ENCODE peak calls at places on chromosomes 5 and 9, in five cellular contexts. S is HCT116, B is right lobe of liver, F is stomach, O is spleen. I is an unnamed sample.

GRCh38 chr5:148998174-148998797 is 64.6 kb downstream of the SH3TC2 start:
- DNase-seq in B (no peak), F (no peak), O (no peak), S (peak; percentile 63), I (peak; percentile 68)

GRCh38 chr5:146340260-146341081 is 1.8 kb downstream of the POU4F3 start:
- DNase-seq in S (no peak), O (no peak), B (peak; percentile 36), F (peak; percentile 52), I (peak; percentile 63)

GRCh38 chr9:116661037-116661954 is 25.8 kb upstream of the TRIM32 start:
- DNase-seq in O (no peak), B (no peak), S (peak; percentile 59), F (peak; percentile 31), I (peak; percentile 59)

GRCh38 chr5:162603399-162603798 is 535.8 kb downstream of the GABRG2 start:
- DNase-seq in O (no peak), F (no peak), S (no peak), B (no peak), I (no peak)

GRCh38 chr5:179240561-179240960 is 104.7 kb downstream of the ADAMTS2 start:
- DNase-seq in S (no peak), F (no peak), O (peak; percentile 33), B (no peak), I (no peak)

GRCh38 chr5:59744531-59744992 is 149.0 kb downstream of the PDE4D start:
- DNase-seq in S (no peak), O (no peak), B (no peak), F (no peak), I (no peak)

GRCh38 chr5:132830436-132831094 is at the start of gene SHROOM1:
- DNase-seq in B (peak; percentile 87), F (peak; percentile 80), S (peak; percentile 44), O (peak; percentile 80), I (peak; percentile 50)

GRCh38 chr9:125551781-125552180 is 155.2 kb downstream of the MAPKAP1 start:
- DNase-seq in O (no peak), S (no peak), B (no peak), F (no peak), I (peak; percentile 17)

GRCh38 chr5:134263801-134264200 is 37.9 kb upstream of the PPP2CA start:
- DNase-seq in F (no peak), O (no peak), B (no peak), S (no peak), I (no peak)

GRCh38 chr9:30476826-30477225 is 1907.6 kb upstream of the ACO1 start:
- DNase-seq in F (no peak), S (no peak), O (no peak), B (no peak), I (no peak)

GRCh38 chr9:95443301-95443700 is 73.5 kb downstream of the PTCH1 start:
- DNase-seq in F (no peak), S (no peak), B (no peak), O (no peak), I (no peak)

GRCh38 chr9:81070689-81071088 is 618.7 kb downstream of the TLE1 start:
- DNase-seq in B (no peak), S (no peak), F (no peak), O (no peak), I (no peak)

GRCh38 chr9:16612627-16613026 is 257.8 kb downstream of the BNC2 start:
- DNase-seq in S (no peak), B (no peak), F (no peak), O (no peak), I (no peak)

GRCh38 chr9:6924149-6924548 is 166.4 kb downstream of the KDM4C start:
- DNase-seq in O (no peak), S (no peak), B (no peak), F (no peak), I (no peak)

GRCh38 chr9:82799300-82799699 is 263.6 kb downstream of the RASEF start:
- DNase-seq in O (no peak), S (no peak), F (no peak), B (no peak), I (no peak)

GRCh38 chr9:76574171-76574767 is 115.3 kb downstream of the GCNT1 start:
- DNase-seq in F (no peak), O (no peak), S (no peak), B (no peak), I (no peak)

GRCh38 chr9:128244443-128245226 is 31.2 kb downstream of the GOLGA2 start:
- DNase-seq in F (peak; percentile 49), O (peak; percentile 86), S (no peak), B (no peak), I (no peak)

GRCh38 chr5:80654054-80654390 is 430 bp upstream of the MSH3 start:
- DNase-seq in S (no peak), F (no peak), O (no peak), B (peak; percentile 53), I (peak; percentile 82)

GRCh38 chr9:34380511-34381315 is 4.0 kb upstream of the MYORG start:
- DNase-seq in B (peak; percentile 86), O (peak; percentile 95), F (peak; percentile 82), S (no peak), I (peak; percentile 84)
- TF ChIP-seq POLR2A in B (peak; percentile 74), O (no peak), F (no peak), S (peak; percentile 35), I (no peak)

GRCh38 chr5:168301593-168302388 is 10.3 kb downstream of the WWC1 start:
- DNase-seq in F (peak; percentile 79), B (no peak), O (no peak), S (peak; percentile 89), I (no peak)
- TF ChIP-seq POLR2A in F (no peak), B (peak; percentile 7), O (no peak), S (no peak), I (no peak)

DNA sequence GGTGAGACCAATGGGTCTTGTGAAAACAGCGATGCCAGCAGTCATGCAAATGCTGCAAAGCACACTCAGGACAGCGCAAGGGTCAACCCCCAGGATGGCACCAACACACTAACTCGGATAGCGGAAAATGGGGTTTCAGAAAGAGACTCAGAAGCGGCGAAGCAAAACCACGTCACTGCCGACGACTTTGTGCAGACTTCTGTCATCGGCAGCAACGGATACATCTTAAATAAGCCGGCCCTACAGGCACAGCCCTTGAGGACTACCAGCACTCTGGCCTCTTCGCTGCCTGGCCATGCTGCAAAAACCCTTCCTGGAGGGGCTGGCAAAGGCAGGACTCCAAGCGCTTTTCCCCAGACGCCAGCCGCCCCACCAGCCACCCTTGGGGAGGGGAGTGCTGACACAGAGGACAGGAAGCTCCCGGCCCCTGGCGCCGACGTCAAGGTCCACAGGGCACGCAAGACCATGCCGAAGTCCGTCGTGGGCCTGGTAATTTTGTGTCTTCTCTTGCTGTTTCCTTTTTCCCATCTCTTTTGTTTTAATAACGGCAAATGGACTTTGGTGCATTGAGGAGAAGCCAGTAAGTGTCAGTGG is 98.0 kb downstream of the EHMT1 start:
- DNase-seq in S (no peak), F (no peak), O (no peak), B (no peak), I (no peak)
- TF ChIP-seq POLR2A in S (no peak), F (no peak), O (no peak), B (no peak), I (no peak)

GRCh38 chr9:22512495-22512894 is 65.9 kb downstream of the DMRTA1 start:
- DNase-seq in B (no peak), S (no peak), O (no peak), F (no peak), I (no peak)

DNA sequence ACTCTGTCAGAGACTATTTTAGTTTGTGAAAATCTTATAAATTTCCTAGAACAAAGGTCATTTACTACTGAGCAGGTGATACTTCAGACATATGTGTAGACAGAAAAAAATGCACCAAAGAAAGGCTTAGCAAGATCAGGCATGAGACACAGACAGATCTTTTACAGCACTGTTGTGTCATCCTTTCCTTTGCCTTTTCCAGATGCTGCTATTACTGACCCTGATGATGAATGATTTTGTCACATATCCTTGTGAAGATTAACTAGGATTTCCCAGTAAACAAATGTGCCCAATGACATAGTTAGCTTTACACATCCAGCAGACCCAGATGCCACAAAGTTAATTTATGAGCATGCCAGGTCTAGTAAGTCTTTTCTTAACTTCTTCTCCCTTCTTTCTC is 68.2 kb downstream of the DMRTA1 start:
- DNase-seq in S (no peak), F (no peak), O (no peak), B (no peak), I (no peak)
- TF ChIP-seq POLR2A in S (no peak), F (no peak), O (no peak), B (no peak), I (no peak)

DNA sequence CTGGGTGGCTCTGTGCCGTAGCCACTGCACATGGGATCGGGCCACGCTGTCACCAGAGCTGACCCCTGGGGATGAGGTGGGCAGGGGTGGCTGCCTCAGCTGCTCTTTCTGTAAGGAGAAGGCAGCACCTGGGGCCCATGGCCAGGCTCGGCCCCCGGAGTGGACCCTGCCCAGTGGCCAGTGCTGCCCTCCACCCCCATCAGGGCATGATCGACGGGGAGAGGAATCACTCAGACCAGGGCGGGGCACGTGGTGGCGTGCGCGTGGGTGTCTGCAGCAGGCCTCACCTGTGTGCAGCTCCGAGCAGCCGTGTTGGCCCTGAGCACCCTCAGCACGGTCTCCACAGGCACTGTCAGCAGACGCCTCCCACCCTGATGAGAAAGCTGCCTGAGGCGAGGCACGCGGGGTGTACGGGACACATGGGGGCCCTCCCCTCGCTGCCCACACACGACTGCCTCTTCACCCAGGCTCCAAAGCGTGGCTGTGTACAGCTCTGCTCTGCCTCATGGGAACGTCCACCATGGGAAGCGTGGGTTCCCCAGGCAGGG is 8.6 kb upstream of the CARD9 start:
- DNase-seq in O (no peak), S (no peak), B (no peak), F (no peak), I (no peak)
- TF ChIP-seq POLR2A in O (no peak), S (no peak), B (no peak), F (no peak), I (no peak)

GRCh38 chr5:32312682-32313523 is at the start of gene MTMR12:
- DNase-seq in B (peak; percentile 100), O (peak; percentile 100), F (peak; percentile 100), S (peak; percentile 98), I (peak; percentile 99)
- TF ChIP-seq POLR2A in B (peak; percentile 97), O (no peak), F (no peak), S (peak; percentile 71), I (peak; percentile 81)

GRCh38 chr9:97283768-97284167 is 23.7 kb upstream of the CCDC180 start:
- DNase-seq in B (no peak), S (no peak), O (no peak), F (no peak), I (no peak)

GRCh38 chr9:97280755-97281330 is 26.6 kb upstream of the CCDC180 start:
- DNase-seq in F (no peak), B (no peak), O (no peak), S (no peak), I (peak; percentile 93)

GRCh38 chr9:97276310-97276852 is 31.1 kb upstream of the CCDC180 start:
- DNase-seq in O (no peak), F (no peak), B (no peak), S (no peak), I (no peak)

GRCh38 chr9:97272072-97272471 is 35.4 kb upstream of the CCDC180 start:
- DNase-seq in S (no peak), F (no peak), B (no peak), O (no peak), I (no peak)

DNA sequence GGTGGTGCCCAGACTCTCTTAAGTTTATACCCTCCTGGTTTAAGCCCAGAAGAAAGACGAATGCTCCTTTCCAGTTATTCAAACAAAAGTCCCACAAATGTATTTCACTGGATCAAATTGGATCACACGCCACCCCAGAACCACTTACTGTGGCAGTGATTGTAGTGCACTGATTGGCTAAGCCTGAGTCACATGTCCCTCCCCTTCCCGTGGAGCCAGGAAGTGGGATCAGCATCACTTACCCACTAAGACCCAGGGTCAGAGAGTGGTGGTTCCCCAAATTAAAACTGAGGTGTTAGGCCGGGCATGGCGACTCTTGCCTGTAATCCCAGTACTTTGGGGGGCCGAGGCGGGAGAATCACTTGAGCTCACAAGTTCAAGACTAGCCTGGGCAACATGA is 29.5 kb upstream of the CCDC180 start:
- DNase-seq in F (no peak), S (no peak), B (no peak), O (no peak), I (no peak)
- TF ChIP-seq POLR2A in F (no peak), S (no peak), B (no peak), O (no peak), I (no peak)

GRCh38 chr9:5586391-5586802 is 42.5 kb upstream of the RIC1 start:
- DNase-seq in B (no peak), O (no peak), F (no peak), S (no peak), I (no peak)
- TF ChIP-seq POLR2A in B (no peak), O (no peak), F (no peak), S (no peak), I (no peak)